ENCODE peak calls at places on chromosomes 6 and 20, in six cellular contexts. U is PC-3, O is SK-N-SH, P is MM.1S, W is GM23338, J is OCI-LY7. C is an unnamed sample. For H3K4me1 and H3K9me2, the result is how much of the 10 kb centered on the place peaks cover.

GRCh38 chr6:44653761-44654218 is 266.3 kb downstream of the CDC5L start:
- DNase-seq in U (no peak), W (no peak), J (no peak), P (no peak), O (no peak), C (no peak)

GRCh38 chr20:19264191-19264590 is 51.7 kb downstream of the SLC24A3 start:
- DNase-seq in P (no peak), O (no peak), W (no peak), J (no peak), U (no peak), C (no peak)

GRCh38 chr6:116016846-116017545 is 43.7 kb downstream of the FRK start:
- DNase-seq in P (no peak), W (no peak), O (no peak), J (no peak), U (peak), C (no peak)

GRCh38 chr6:144758602-144759001 is 473.5 kb downstream of the UTRN start:
- DNase-seq in O (no peak), U (peak), J (no peak), W (no peak), P (no peak), C (peak)

GRCh38 chr6:23244300-23244699 is 674.9 kb downstream of the HDGFL1 start:
- DNase-seq in U (peak), J (no peak), O (no peak), W (no peak), P (no peak), C (no peak)

GRCh38 chr6:21942910-21943309 is 349.4 kb downstream of the SOX4 start:
- DNase-seq in U (no peak), P (no peak), O (no peak), J (no peak), W (no peak), C (no peak)

GRCh38 chr6:21729431-21729830 is 135.9 kb downstream of the SOX4 start:
- DNase-seq in J (no peak), O (no peak), U (no peak), P (no peak), W (no peak), C (no peak)

GRCh38 chr20:45817652-45818194 is 5.3 kb downstream of the UBE2C start:
- DNase-seq in U (peak), J (no peak), O (no peak), W (no peak), P (no peak), C (peak)

GRCh38 chr20:38805502-38805957 is at the start of gene PPP1R16B:
- DNase-seq in P (peak), U (no peak), J (peak), O (peak), W (peak), C (no peak)

GRCh38 chr20:38804682-38805501 is 605 bp upstream of the PPP1R16B start:
- DNase-seq in J (peak), P (peak), U (no peak), W (peak), O (no peak), C (no peak)

GRCh38 chr20:38806855-38807655 is 1.6 kb downstream of the PPP1R16B start:
- DNase-seq in J (peak), W (peak), U (no peak), O (peak), P (peak), C (no peak)

GRCh38 chr20:38804243-38804642 is 1.3 kb upstream of the PPP1R16B start:
- DNase-seq in U (no peak), J (no peak), O (no peak), P (no peak), W (no peak), C (no peak)

DNA sequence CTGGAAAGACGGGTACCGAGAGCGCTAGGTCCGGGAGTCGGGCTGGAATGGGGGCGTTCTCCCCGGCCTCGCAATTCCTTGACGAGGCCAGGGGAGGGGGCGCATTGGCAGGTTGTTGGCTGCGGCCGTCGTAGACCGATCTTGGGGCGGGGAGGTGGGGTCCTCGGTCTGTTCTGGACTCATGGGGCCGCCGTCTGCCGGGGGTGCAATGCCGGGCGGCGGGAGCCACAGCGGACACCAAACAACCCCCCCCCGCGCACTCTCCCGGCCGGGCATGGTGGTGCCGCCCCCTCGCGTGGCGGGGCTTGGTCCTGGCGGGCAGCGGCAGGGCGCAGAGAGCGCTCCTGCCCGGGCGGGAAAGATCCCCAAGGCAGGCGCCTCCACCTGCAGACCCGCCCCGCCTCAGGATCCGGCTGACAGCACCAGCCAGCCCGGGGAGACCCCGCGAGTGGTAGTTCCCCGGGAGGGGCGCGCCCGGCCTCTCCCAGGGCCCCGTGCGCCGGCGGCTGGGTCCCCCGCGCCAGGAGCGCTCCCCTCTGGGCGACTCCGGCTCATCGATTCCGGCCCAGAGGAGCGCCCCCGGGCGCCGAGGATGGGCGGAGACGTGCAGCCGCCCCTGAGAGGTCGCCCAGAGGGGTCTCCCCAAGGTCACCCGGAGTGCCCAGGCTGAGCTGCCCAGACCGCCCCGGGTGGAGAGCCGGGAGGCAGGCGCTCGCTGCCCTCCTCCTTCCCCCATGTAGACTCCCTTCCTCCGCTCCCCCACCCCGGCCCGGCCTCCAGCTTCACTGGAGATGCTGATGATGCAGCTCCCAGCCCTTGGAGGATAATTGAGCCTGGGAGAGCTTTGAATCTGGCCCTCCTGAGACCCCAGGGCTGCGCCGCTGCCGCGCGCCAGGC is 709 bp downstream of the PPP1R16B start:
- DNase-seq in J (peak), P (peak), W (peak), O (peak), U (no peak), C (no peak)
- TF ChIP-seq CTCF in J (peak), P (peak), W (peak), O (no peak), U (no peak), C (no peak)

GRCh38 chr6:15435468-15435867 is 189.6 kb downstream of the JARID2 start:
- DNase-seq in J (no peak), U (peak), O (no peak), P (no peak), W (no peak), C (no peak)

GRCh38 chr6:15434823-15435380 is 189.0 kb downstream of the JARID2 start:
- DNase-seq in P (peak), U (no peak), W (no peak), O (no peak), J (no peak), C (no peak)

GRCh38 chr6:15439410-15440022 is 193.6 kb downstream of the JARID2 start:
- DNase-seq in U (no peak), J (no peak), W (no peak), P (peak), O (no peak), C (no peak)

GRCh38 chr6:15436451-15436850 is 190.6 kb downstream of the JARID2 start:
- DNase-seq in W (no peak), O (no peak), U (no peak), P (no peak), J (no peak), C (no peak)

DNA sequence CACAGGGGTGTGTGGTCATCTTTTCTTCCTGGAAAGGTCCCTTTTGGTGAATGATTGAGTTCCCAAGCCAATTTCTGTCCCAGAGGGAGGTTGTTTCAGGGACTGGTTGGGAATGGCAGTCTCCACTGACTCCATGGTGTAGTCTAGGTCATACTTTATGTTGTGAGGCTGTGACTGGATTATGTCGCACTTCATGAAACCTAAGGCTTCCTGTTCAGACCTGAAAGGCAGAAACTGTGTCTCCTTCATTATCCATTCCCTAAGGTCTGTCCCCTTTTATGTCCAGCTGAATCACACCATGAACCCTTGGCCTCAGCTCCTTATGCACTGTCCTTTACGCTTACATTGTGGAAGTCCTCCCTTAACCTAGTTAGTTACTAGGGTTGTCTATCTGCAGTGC is 191.2 kb downstream of the JARID2 start:
- DNase-seq in P (no peak), O (no peak), U (no peak), J (no peak), W (no peak), C (no peak)
- H3K4me1 ChIP-seq in P (half or more), O (under half), U (under half), J (under half), W (half or more), C (under half)

DNA sequence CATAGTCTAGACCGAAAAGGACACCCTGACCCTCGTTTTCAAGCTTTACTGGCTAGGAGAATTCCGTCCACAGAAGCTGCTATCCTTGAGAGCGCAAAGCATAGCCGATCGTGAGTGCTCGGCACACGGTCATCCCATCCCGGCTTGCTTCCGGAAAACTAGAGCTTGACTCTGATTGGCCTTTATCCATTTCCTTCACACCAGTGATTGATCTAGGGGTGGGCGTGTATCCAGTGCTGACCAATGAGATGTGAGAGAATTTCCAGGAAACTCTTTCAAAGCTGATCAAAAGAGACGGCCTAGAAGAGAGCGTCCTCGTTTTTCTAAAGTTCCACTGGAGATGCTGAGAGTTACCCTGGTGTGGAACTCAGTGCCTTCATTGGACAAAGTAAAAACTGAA is 41.0 kb upstream of the NFATC2 start:
- DNase-seq in P (no peak), J (no peak), W (peak), O (no peak), U (no peak), C (no peak)
- H3K9me2 ChIP-seq in P (under half), J (under half), W (under half), O (under half), U (under half), C (under half)

DNA sequence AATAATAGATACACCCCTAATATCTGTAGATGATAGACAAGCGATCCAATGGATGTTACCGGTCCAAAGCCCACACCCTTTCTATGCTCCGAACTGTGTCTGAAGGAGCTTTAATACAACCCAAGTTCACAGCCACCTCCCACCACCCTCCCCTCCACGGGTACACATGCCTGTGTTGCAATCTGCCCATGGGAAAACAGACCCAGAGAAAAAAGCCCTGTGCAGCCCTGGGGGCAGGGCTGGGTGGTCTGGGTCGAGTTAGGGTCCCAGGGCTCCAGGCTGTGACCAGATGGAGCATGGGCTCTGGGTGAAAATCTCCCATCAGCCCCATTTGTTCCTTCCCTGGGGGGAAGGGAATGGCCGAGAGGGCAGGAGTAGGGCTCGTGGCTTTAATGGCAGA is 65.8 kb downstream of the BANF2 start:
- DNase-seq in J (no peak), W (no peak), P (no peak), O (no peak), U (no peak), C (no peak)
- TF ChIP-seq CTCF in J (no peak), W (no peak), P (no peak), O (no peak), U (no peak), C (no peak)

DNA sequence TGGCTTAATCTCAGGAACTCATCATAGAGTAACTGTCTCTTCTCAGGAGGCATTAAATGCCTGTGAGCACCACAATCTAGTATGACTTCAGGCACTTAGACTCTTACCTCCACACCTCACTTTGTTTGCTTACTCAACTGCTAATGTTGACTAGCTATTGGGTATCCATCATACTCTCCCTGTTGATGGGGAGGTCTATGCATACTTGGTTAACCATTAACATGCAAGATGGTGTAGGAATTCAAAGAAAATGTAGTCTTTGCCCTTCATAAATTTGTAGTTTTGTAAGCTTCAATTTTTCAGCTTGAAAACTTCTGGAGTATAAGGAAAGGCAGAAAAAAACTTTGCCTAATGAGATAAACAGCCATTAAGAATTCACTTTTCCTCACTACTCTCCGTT is 501.0 kb upstream of the MARCKS start:
- DNase-seq in W (no peak), J (no peak), O (no peak), P (no peak), U (no peak), C (no peak)
- H3K4me1 ChIP-seq in W (under half), J (under half), O (under half), P (under half), U (half or more), C (half or more)

GRCh38 chr6:163320402-163320801 is 94.1 kb upstream of the QKI start:
- DNase-seq in W (no peak), U (no peak), J (no peak), O (no peak), P (no peak), C (no peak)
- H3K9me2 ChIP-seq in W (under half), U (under half), J (under half), O (under half), P (under half), C (under half)

GRCh38 chr6:43459535-43459934 is 4.2 kb upstream of the DLK2 start:
- DNase-seq in P (no peak), U (no peak), W (no peak), O (no peak), J (no peak), C (no peak)
- TF ChIP-seq CTCF in P (no peak), U (no peak), W (no peak), O (no peak), J (peak), C (no peak)

GRCh38 chr20:57435105-57435497 is 43.9 kb downstream of the RBM38 start:
- DNase-seq in J (no peak), P (no peak), U (no peak), W (no peak), O (no peak), C (no peak)
- H3K4me1 ChIP-seq in J (half or more), P (under half), U (under half), W (under half), O (under half), C (half or more)

C was measured in PC-9.